ENCODE peak calls at places on chromosomes 1 and 21, in ten cellular contexts. C, W, X, F, S, L, D, U, B and O are unnamed samples.

GRCh38 chr1:80929868-80930508 is 870.7 kb upstream of the ADGRL2 start:
- DNase-seq in C (no peak), W (no peak), X (no peak), F (no peak), S (no peak), L (no peak), D (no peak), U (no peak), B (no peak), O (no peak)

GRCh38 chr1:173479649-173480048 is 2.5 kb downstream of the PRDX6 start:
- DNase-seq in C (no peak), W (no peak), X (no peak), F (no peak), S (no peak), L (no peak), D (no peak), U (peak), B (no peak), O (no peak)

GRCh38 chr1:246801241-246802020 is 77.2 kb downstream of the SCCPDH start:
- DNase-seq in C (no peak), W (no peak), X (no peak), F (no peak), S (no peak), L (no peak), D (no peak), U (no peak), B (no peak), O (no peak)

GRCh38 chr1:109392788-109393580 is 4.7 kb downstream of the SORT1 start:
- DNase-seq in C (no peak), W (no peak), X (peak), F (no peak), S (no peak), L (no peak), D (peak), U (peak), B (no peak), O (no peak)

GRCh38 chr1:200983035-200983561 is 40.4 kb downstream of the KIF21B start:
- DNase-seq in C (no peak), W (no peak), X (no peak), F (no peak), S (no peak), L (no peak), D (no peak), U (no peak), B (no peak), O (no peak)

GRCh38 chr1:216600730-216601426 is 122.4 kb downstream of the ESRRG start:
- DNase-seq in C (no peak), W (peak), X (peak), F (peak), S (no peak), L (peak), D (peak), U (peak), B (peak), O (peak)

GRCh38 chr1:147504801-147505303 is 36.4 kb upstream of the BCL9 start:
- DNase-seq in C (no peak), W (peak), X (peak), F (peak), S (no peak), L (no peak), D (peak), U (no peak), B (peak), O (peak)

GRCh38 chr1:10378071-10378841 is 20.6 kb upstream of the PGD start:
- DNase-seq in C (no peak), W (peak), X (no peak), F (no peak), S (no peak), L (no peak), D (no peak), U (peak), B (no peak), O (no peak)

GRCh38 chr1:82564338-82564737 is 763.6 kb downstream of the ADGRL2 start:
- DNase-seq in C (no peak), W (no peak), X (no peak), F (no peak), S (no peak), L (no peak), D (no peak), U (no peak), B (no peak), O (no peak)

GRCh38 chr1:97071163-97071562 is 349.6 kb downstream of the PTBP2 start:
- DNase-seq in C (no peak), W (no peak), X (no peak), F (no peak), S (no peak), L (no peak), D (no peak), U (no peak), B (no peak), O (no peak)

GRCh38 chr1:22197644-22198043 is 54.7 kb upstream of the WNT4 start:
- DNase-seq in C (no peak), W (no peak), X (no peak), F (no peak), S (no peak), L (no peak), D (no peak), U (no peak), B (no peak), O (no peak)

GRCh38 chr21:44729336-44730027 is 18.1 kb upstream of the TSPEAR start:
- DNase-seq in C (no peak), W (no peak), X (no peak), F (no peak), S (no peak), L (no peak), D (no peak), U (no peak), B (no peak), O (no peak)

GRCh38 chr1:170134606-170135005 is 11.2 kb upstream of the NTMT2 start:
- DNase-seq in C (no peak), W (no peak), X (no peak), F (no peak), S (no peak), L (no peak), D (no peak), U (no peak), B (no peak), O (no peak)

GRCh38 chr1:6880951-6881690 is 95.9 kb downstream of the CAMTA1 start:
- DNase-seq in C (no peak), W (no peak), X (no peak), F (no peak), S (no peak), L (no peak), D (peak), U (no peak), B (no peak), O (no peak)

GRCh38 chr1:19817160-19817559 is 2.1 kb upstream of the RNF186 start:
- DNase-seq in C (no peak), W (no peak), X (no peak), F (no peak), S (no peak), L (no peak), D (no peak), U (no peak), B (no peak), O (no peak)

GRCh38 chr1:114206392-114206791 is 52.7 kb upstream of the SYT6 start:
- DNase-seq in C (no peak), W (no peak), X (no peak), F (no peak), S (no peak), L (no peak), D (no peak), U (peak), B (no peak), O (no peak)

GRCh38 chr1:223207293-223208066 is 64.4 kb upstream of the TLR5 start:
- DNase-seq in C (no peak), W (no peak), X (no peak), F (no peak), S (no peak), L (no peak), D (no peak), U (no peak), B (peak), O (no peak)

GRCh38 chr1:151986501-151987190 is 7.0 kb downstream of the S100A10 start:
- DNase-seq in C (no peak), W (peak), X (no peak), F (no peak), S (no peak), L (no peak), D (no peak), U (no peak), B (no peak), O (no peak)

GRCh38 chr1:233245191-233245765 is 50.2 kb downstream of the PCNX2 start:
- DNase-seq in C (no peak), W (no peak), X (no peak), F (no peak), S (no peak), L (no peak), D (no peak), U (no peak), B (no peak), O (no peak)